ENCODE peak calls at places on chromosomes 4 and X, in four cellular contexts. I is upper lobe of left lung; W is CD4-positive, alpha-beta memory T cell; P is prostate gland. S is an unnamed sample.

GRCh38 chr4:15479913-15480185 is 10.2 kb downstream of the CC2D2A start:
- DNase-seq in P (peak; percentile 7), I (no peak), W (no peak), S (no peak)

GRCh38 chr4:113300384-113301011 is 251.0 kb downstream of the ANK2 start:
- DNase-seq in W (no peak), P (no peak), I (no peak), S (no peak)

GRCh38 chrX:17689971-17690409 is 47.3 kb upstream of the SCML1 start:
- DNase-seq in I (no peak), P (peak; percentile 56), W (peak; percentile 26), S (peak; percentile 47)

GRCh38 chrX:119398974-119399771 is at the start of gene SLC25A43:
- DNase-seq in W (peak; percentile 17), P (no peak), I (peak; percentile 89), S (no peak)

GRCh38 chr4:6926681-6927478 is 17.3 kb downstream of the TBC1D14 start:
- DNase-seq in P (peak; percentile 71), W (peak; percentile 62), I (no peak), S (no peak)

GRCh38 chr4:107603430-107603829 is 116.6 kb downstream of the PAPSS1 start:
- DNase-seq in W (no peak), I (no peak), P (peak; percentile 71), S (no peak)

GRCh38 chrX:152733261-152733975 is at the start of the genes CSAG1 and MAGEA12:
- DNase-seq in W (no peak), P (no peak), I (peak; percentile 11), S (no peak)

GRCh38 chr4:52016985-52017384 is 3.2 kb downstream of the LRRC66 start:
- DNase-seq in P (no peak), W (no peak), I (no peak), S (no peak)

GRCh38 chrX:54994668-54995452 is 872 bp upstream of the PFKFB1 start:
- DNase-seq in I (no peak), W (no peak), P (no peak), S (no peak)

GRCh38 chr4:96139251-96139929 is 299.5 kb downstream of the PDHA2 start:
- DNase-seq in W (no peak), P (no peak), I (peak; percentile 70), S (no peak)

GRCh38 chr4:100843897-100844296 is 326.1 kb upstream of the EMCN start:
- DNase-seq in W (no peak), I (no peak), P (no peak), S (no peak)

GRCh38 chrX:23864719-23865349 is 42.9 kb downstream of the APOO start:
- DNase-seq in W (no peak), I (no peak), P (no peak), S (no peak)

GRCh38 chr4:85780664-85781063 is 305.7 kb downstream of the ARHGAP24 start:
- DNase-seq in W (no peak), I (no peak), P (no peak), S (no peak)

GRCh38 chrX:143570747-143571146 is 53.5 kb upstream of the SPANXN3 start:
- DNase-seq in W (no peak), I (no peak), P (no peak), S (no peak)

GRCh38 chrX:43813898-43814297 is 68.4 kb downstream of the MAOB start:
- DNase-seq in W (peak; percentile 8), I (no peak), P (no peak), S (no peak)

GRCh38 chr4:182825003-182825402 is 92.2 kb downstream of the DCTD start:
- DNase-seq in W (no peak), I (no peak), P (no peak), S (no peak)

GRCh38 chrX:46376246-46376885 is 168.9 kb downstream of the ZNF674 start:
- DNase-seq in P (peak; percentile 20), W (peak; percentile 38), I (no peak), S (no peak)

GRCh38 chr4:17482716-17483115 is 29.2 kb downstream of the QDPR start:
- DNase-seq in W (no peak), P (no peak), I (no peak), S (no peak)
- H3K27ac ChIP-seq in W (no peak overlapping the region), P (no peak overlapping the region), I (no peak overlapping the region), S (peak overlapping the region; percentile 28)

GRCh38 chr4:53863731-53864130 is 200.7 kb downstream of the CHIC2 start:
- DNase-seq in I (no peak), P (no peak), W (no peak), S (no peak)
- H3K27ac ChIP-seq in I (no peak overlapping the region), P (no peak overlapping the region), W (no peak overlapping the region), S (no peak overlapping the region)

DNA sequence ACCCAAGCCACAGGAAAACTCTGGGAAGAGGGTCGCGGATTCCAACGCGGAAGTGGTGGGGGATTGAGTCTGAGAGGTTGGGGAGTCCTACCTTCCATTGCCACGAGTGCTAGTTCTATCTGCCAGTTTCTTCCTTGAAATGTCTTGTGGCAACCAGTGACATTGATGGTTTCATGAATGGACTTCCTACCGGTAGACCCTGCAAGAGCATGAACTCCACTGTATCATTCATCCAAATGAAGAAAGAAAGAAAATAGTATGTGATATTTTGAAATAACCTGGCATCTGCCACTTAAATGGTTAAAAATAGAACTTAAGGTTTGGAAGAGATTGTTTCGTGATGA is 1.1 kb upstream of the SLC10A7 start:
- DNase-seq in I (no peak), P (no peak), W (no peak), S (no peak)
- H3K27ac ChIP-seq in I (peak overlapping the region; percentile 86), P (peak overlapping the region; percentile 86), W (peak overlapping the region; percentile 71), S (peak overlapping the region; percentile 93)

GRCh38 chr4:76856183-76856969 is 41.6 kb downstream of the SOWAHB start:
- DNase-seq in W (no peak), I (no peak), P (no peak), S (no peak)

GRCh38 chr4:76851375-76851774 is 46.6 kb downstream of the SOWAHB start:
- DNase-seq in P (no peak), I (no peak), W (no peak), S (no peak)

GRCh38 chr4:76854858-76855257 is 43.1 kb downstream of the SOWAHB start:
- DNase-seq in P (no peak), W (no peak), I (no peak), S (no peak)

DNA sequence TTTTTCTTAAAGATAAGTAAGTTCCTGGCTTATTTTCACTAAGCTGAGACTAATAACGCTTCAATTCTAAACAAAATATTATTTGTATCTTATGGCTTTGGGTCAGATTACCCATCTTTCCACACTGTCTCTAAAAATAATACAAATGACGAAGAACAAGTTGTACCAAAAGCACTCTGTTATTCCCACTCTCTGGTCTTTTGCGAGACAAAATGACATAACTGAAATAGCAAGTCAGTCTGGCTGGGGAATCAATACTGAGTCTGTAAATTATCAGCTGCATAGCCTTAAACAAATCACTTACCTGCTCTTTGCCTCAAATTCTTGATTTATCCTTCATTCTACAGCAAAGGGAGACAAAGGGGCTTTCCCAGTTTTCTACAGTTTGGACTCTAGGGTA is 40.9 kb downstream of the SOWAHB start:
- DNase-seq in I (no peak), W (no peak), P (no peak), S (no peak)
- H3K27ac ChIP-seq in I (no peak overlapping the region), W (no peak overlapping the region), P (no peak overlapping the region), S (no peak overlapping the region)

GRCh38 chrX:63361494-63361893 is 10.4 kb upstream of the SPIN4 start:
- DNase-seq in P (no peak), I (no peak), W (no peak), S (no peak)
- H3K27ac ChIP-seq in P (no peak overlapping the region), I (no peak overlapping the region), W (no peak overlapping the region), S (no peak overlapping the region)